ENCODE peak calls at places on chromosomes 5 and 9, in nine cellular contexts. One of them, this sample, is unnamed.

GRCh38 chr5:3891118-3891517 is 295.5 kb downstream of the IRX1 start:
- DNase-seq in A549: no peak
- DNase-seq in endodermal cell: peak; percentile 85
- DNase-seq in GM12878: no peak
- DNase-seq in upper lobe of right lung: no peak
- DNase-seq in left ventricle myocardium inferior: no peak
- DNase-seq in hepatocyte: no peak
- DNase-seq in SK-N-SH: no peak
- DNase-seq in astrocyte: no peak
- DNase-seq in this sample: no peak

GRCh38 chr9:135338546-135338945 is 141.0 kb upstream of the PPP1R26 start:
- DNase-seq in hepatocyte: no peak
- DNase-seq in astrocyte: no peak
- DNase-seq in GM12878: no peak
- DNase-seq in upper lobe of right lung: no peak
- DNase-seq in SK-N-SH: no peak
- DNase-seq in A549: no peak
- DNase-seq in endodermal cell: peak; percentile 35
- DNase-seq in left ventricle myocardium inferior: no peak
- DNase-seq in this sample: no peak

GRCh38 chr9:8160787-8161186 is 361.2 kb upstream of the DMAC1 start:
- DNase-seq in GM12878: no peak
- DNase-seq in astrocyte: no peak
- DNase-seq in upper lobe of right lung: no peak
- DNase-seq in A549: no peak
- DNase-seq in SK-N-SH: no peak
- DNase-seq in endodermal cell: no peak
- DNase-seq in left ventricle myocardium inferior: no peak
- DNase-seq in hepatocyte: no peak
- DNase-seq in this sample: no peak

GRCh38 chr9:115340314-115340713 is 222.4 kb upstream of the TNC start:
- DNase-seq in left ventricle myocardium inferior: no peak
- DNase-seq in upper lobe of right lung: no peak
- DNase-seq in hepatocyte: no peak
- DNase-seq in A549: no peak
- DNase-seq in GM12878: no peak
- DNase-seq in endodermal cell: peak; percentile 45
- DNase-seq in SK-N-SH: no peak
- DNase-seq in astrocyte: no peak
- DNase-seq in this sample: no peak

GRCh38 chr5:3262451-3262850 is 333.2 kb upstream of the IRX1 start:
- DNase-seq in endodermal cell: no peak
- DNase-seq in GM12878: no peak
- DNase-seq in astrocyte: no peak
- DNase-seq in upper lobe of right lung: no peak
- DNase-seq in left ventricle myocardium inferior: no peak
- DNase-seq in A549: no peak
- DNase-seq in SK-N-SH: no peak
- DNase-seq in hepatocyte: no peak
- DNase-seq in this sample: no peak

GRCh38 chr9:4366649-4367330 is 66.9 kb upstream of the GLIS3 start:
- DNase-seq in left ventricle myocardium inferior: no peak
- DNase-seq in upper lobe of right lung: no peak
- DNase-seq in SK-N-SH: peak; percentile 12
- DNase-seq in hepatocyte: peak; percentile 49
- DNase-seq in A549: peak; percentile 74
- DNase-seq in endodermal cell: peak; percentile 84
- DNase-seq in astrocyte: peak; percentile 40
- DNase-seq in GM12878: no peak
- DNase-seq in this sample: peak; percentile 6

GRCh38 chr5:151079838-151080619 is 805 bp downstream of the TNIP1 start:
- DNase-seq in A549: peak; percentile 58
- DNase-seq in GM12878: no peak
- DNase-seq in astrocyte: peak; percentile 73
- DNase-seq in SK-N-SH: peak; percentile 52
- DNase-seq in upper lobe of right lung: no peak
- DNase-seq in hepatocyte: no peak
- DNase-seq in endodermal cell: no peak
- DNase-seq in left ventricle myocardium inferior: no peak
- DNase-seq in this sample: peak; percentile 85

GRCh38 chr5:71830626-71831539 is 111.8 kb downstream of the CARTPT start:
- DNase-seq in endodermal cell: no peak
- DNase-seq in A549: peak; percentile 33
- DNase-seq in astrocyte: peak; percentile 80
- DNase-seq in hepatocyte: peak; percentile 70
- DNase-seq in left ventricle myocardium inferior: peak; percentile 82
- DNase-seq in upper lobe of right lung: peak; percentile 72
- DNase-seq in GM12878: no peak
- DNase-seq in SK-N-SH: no peak
- DNase-seq in this sample: peak; percentile 48

GRCh38 chr5:34957857-34958690 is 28.7 kb downstream of the DNAJC21 start:
- DNase-seq in endodermal cell: peak; percentile 73
- DNase-seq in SK-N-SH: peak; percentile 61
- DNase-seq in hepatocyte: peak; percentile 54
- DNase-seq in GM12878: no peak
- DNase-seq in left ventricle myocardium inferior: no peak
- DNase-seq in upper lobe of right lung: no peak
- DNase-seq in A549: peak; percentile 28
- DNase-seq in astrocyte: no peak
- DNase-seq in this sample: peak; percentile 36

GRCh38 chr5:143923634-143924265 is 111.8 kb downstream of the HMHB1 start:
- DNase-seq in GM12878: no peak
- DNase-seq in upper lobe of right lung: no peak
- DNase-seq in SK-N-SH: no peak
- DNase-seq in A549: peak; percentile 43
- DNase-seq in astrocyte: peak; percentile 57
- DNase-seq in endodermal cell: no peak
- DNase-seq in hepatocyte: peak; percentile 19
- DNase-seq in left ventricle myocardium inferior: no peak
- DNase-seq in this sample: peak; percentile 78

GRCh38 chr9:23044549-23044948 is 597.9 kb downstream of the DMRTA1 start:
- DNase-seq in upper lobe of right lung: no peak
- DNase-seq in A549: no peak
- DNase-seq in hepatocyte: no peak
- DNase-seq in left ventricle myocardium inferior: no peak
- DNase-seq in GM12878: no peak
- DNase-seq in endodermal cell: no peak
- DNase-seq in SK-N-SH: no peak
- DNase-seq in astrocyte: no peak
- DNase-seq in this sample: no peak

GRCh38 chr9:126452036-126452595 is 125.5 kb downstream of the MVB12B start:
- DNase-seq in endodermal cell: no peak
- DNase-seq in GM12878: no peak
- DNase-seq in SK-N-SH: no peak
- DNase-seq in hepatocyte: no peak
- DNase-seq in astrocyte: no peak
- DNase-seq in A549: no peak
- DNase-seq in upper lobe of right lung: no peak
- DNase-seq in left ventricle myocardium inferior: no peak
- DNase-seq in this sample: no peak

GRCh38 chr5:138936968-138937345 is 61.8 kb upstream of the LRRTM2 start:
- DNase-seq in A549: no peak
- DNase-seq in SK-N-SH: no peak
- DNase-seq in astrocyte: no peak
- DNase-seq in GM12878: no peak
- DNase-seq in upper lobe of right lung: no peak
- DNase-seq in left ventricle myocardium inferior: no peak
- DNase-seq in hepatocyte: no peak
- DNase-seq in endodermal cell: no peak
- DNase-seq in this sample: no peak

GRCh38 chr5:24816206-24816605 is 171.4 kb upstream of the CDH10 start:
- DNase-seq in endodermal cell: no peak
- DNase-seq in GM12878: no peak
- DNase-seq in SK-N-SH: no peak
- DNase-seq in hepatocyte: no peak
- DNase-seq in left ventricle myocardium inferior: no peak
- DNase-seq in upper lobe of right lung: no peak
- DNase-seq in astrocyte: peak; percentile 10
- DNase-seq in A549: no peak
- DNase-seq in this sample: no peak

GRCh38 chr9:96512240-96512639 is 62.3 kb downstream of the HABP4 start:
- DNase-seq in SK-N-SH: no peak
- DNase-seq in GM12878: no peak
- DNase-seq in endodermal cell: no peak
- DNase-seq in upper lobe of right lung: no peak
- DNase-seq in left ventricle myocardium inferior: no peak
- DNase-seq in hepatocyte: no peak
- DNase-seq in A549: no peak
- DNase-seq in astrocyte: no peak
- DNase-seq in this sample: no peak

GRCh38 chr9:96509026-96509425 is 59.1 kb downstream of the HABP4 start:
- DNase-seq in astrocyte: no peak
- DNase-seq in left ventricle myocardium inferior: no peak
- DNase-seq in upper lobe of right lung: no peak
- DNase-seq in endodermal cell: no peak
- DNase-seq in SK-N-SH: no peak
- DNase-seq in A549: no peak
- DNase-seq in hepatocyte: no peak
- DNase-seq in GM12878: no peak
- DNase-seq in this sample: no peak

GRCh38 chr9:96509848-96510247 is 59.9 kb downstream of the HABP4 start:
- DNase-seq in GM12878: no peak
- DNase-seq in left ventricle myocardium inferior: no peak
- DNase-seq in endodermal cell: no peak
- DNase-seq in hepatocyte: no peak
- DNase-seq in astrocyte: no peak
- DNase-seq in upper lobe of right lung: no peak
- DNase-seq in A549: no peak
- DNase-seq in SK-N-SH: no peak
- DNase-seq in this sample: no peak

GRCh38 chr9:96508227-96508940 is 58.4 kb downstream of the HABP4 start:
- DNase-seq in left ventricle myocardium inferior: no peak
- DNase-seq in upper lobe of right lung: no peak
- DNase-seq in hepatocyte: no peak
- DNase-seq in SK-N-SH: no peak
- DNase-seq in endodermal cell: no peak
- DNase-seq in GM12878: no peak
- DNase-seq in astrocyte: no peak
- DNase-seq in A549: no peak
- DNase-seq in this sample: no peak

GRCh38 chr9:96510258-96510657 is 60.3 kb downstream of the HABP4 start:
- DNase-seq in SK-N-SH: no peak
- DNase-seq in A549: no peak
- DNase-seq in GM12878: no peak
- DNase-seq in hepatocyte: no peak
- DNase-seq in endodermal cell: no peak
- DNase-seq in left ventricle myocardium inferior: no peak
- DNase-seq in astrocyte: no peak
- DNase-seq in upper lobe of right lung: no peak
- DNase-seq in this sample: no peak
- H3K27ac ChIP-seq in SK-N-SH: no peak overlapping the region
- H3K27ac ChIP-seq in A549: no peak overlapping the region
- H3K27ac ChIP-seq in GM12878: no peak overlapping the region
- H3K27ac ChIP-seq in hepatocyte: no peak overlapping the region
- H3K27ac ChIP-seq in endodermal cell: no peak overlapping the region
- H3K27ac ChIP-seq in left ventricle myocardium inferior: peak overlapping the region; percentile 17
- H3K27ac ChIP-seq in astrocyte: no peak overlapping the region
- H3K27ac ChIP-seq in upper lobe of right lung: no peak overlapping the region
- H3K27ac ChIP-seq in this sample: no peak overlapping the region

GRCh38 chr9:124323904-124324303 is 66.2 kb downstream of the NEK6 start:
- DNase-seq in A549: no peak
- DNase-seq in upper lobe of right lung: no peak
- DNase-seq in GM12878: no peak
- DNase-seq in astrocyte: no peak
- DNase-seq in endodermal cell: no peak
- DNase-seq in left ventricle myocardium inferior: no peak
- DNase-seq in SK-N-SH: no peak
- DNase-seq in hepatocyte: no peak
- DNase-seq in this sample: no peak

GRCh38 chr9:124321935-124322334 is 64.2 kb downstream of the NEK6 start:
- DNase-seq in astrocyte: no peak
- DNase-seq in SK-N-SH: no peak
- DNase-seq in left ventricle myocardium inferior: no peak
- DNase-seq in GM12878: no peak
- DNase-seq in hepatocyte: no peak
- DNase-seq in upper lobe of right lung: no peak
- DNase-seq in endodermal cell: no peak
- DNase-seq in A549: no peak
- DNase-seq in this sample: no peak

GRCh38 chr9:124321416-124321815 is 63.7 kb downstream of the NEK6 start:
- DNase-seq in upper lobe of right lung: no peak
- DNase-seq in left ventricle myocardium inferior: no peak
- DNase-seq in astrocyte: no peak
- DNase-seq in GM12878: no peak
- DNase-seq in endodermal cell: no peak
- DNase-seq in A549: no peak
- DNase-seq in hepatocyte: no peak
- DNase-seq in SK-N-SH: no peak
- DNase-seq in this sample: no peak

GRCh38 chr9:124322618-124323432 is 65.1 kb downstream of the NEK6 start:
- DNase-seq in hepatocyte: no peak
- DNase-seq in A549: no peak
- DNase-seq in astrocyte: no peak
- DNase-seq in GM12878: no peak
- DNase-seq in left ventricle myocardium inferior: no peak
- DNase-seq in endodermal cell: no peak
- DNase-seq in SK-N-SH: no peak
- DNase-seq in upper lobe of right lung: no peak
- DNase-seq in this sample: no peak

GRCh38 chr9:124320062-124320973 is 62.6 kb downstream of the NEK6 start:
- DNase-seq in GM12878: no peak
- DNase-seq in astrocyte: no peak
- DNase-seq in hepatocyte: peak; percentile 79
- DNase-seq in A549: peak; percentile 64
- DNase-seq in upper lobe of right lung: no peak
- DNase-seq in SK-N-SH: peak; percentile 92
- DNase-seq in endodermal cell: peak; percentile 95
- DNase-seq in left ventricle myocardium inferior: peak; percentile 63
- DNase-seq in this sample: peak; percentile 90
- TF ChIP-seq CTCF in GM12878: peak; percentile 65
- TF ChIP-seq CTCF in astrocyte: peak; percentile 85
- TF ChIP-seq CTCF in hepatocyte: peak; percentile 66
- TF ChIP-seq CTCF in A549: peak; percentile 78
- TF ChIP-seq CTCF in upper lobe of right lung: peak; percentile 88
- TF ChIP-seq CTCF in SK-N-SH: peak; percentile 83
- TF ChIP-seq CTCF in endodermal cell: peak; percentile 89
- TF ChIP-seq CTCF in left ventricle myocardium inferior: peak; percentile 90
- TF ChIP-seq CTCF in this sample: peak; percentile 97

DNA sequence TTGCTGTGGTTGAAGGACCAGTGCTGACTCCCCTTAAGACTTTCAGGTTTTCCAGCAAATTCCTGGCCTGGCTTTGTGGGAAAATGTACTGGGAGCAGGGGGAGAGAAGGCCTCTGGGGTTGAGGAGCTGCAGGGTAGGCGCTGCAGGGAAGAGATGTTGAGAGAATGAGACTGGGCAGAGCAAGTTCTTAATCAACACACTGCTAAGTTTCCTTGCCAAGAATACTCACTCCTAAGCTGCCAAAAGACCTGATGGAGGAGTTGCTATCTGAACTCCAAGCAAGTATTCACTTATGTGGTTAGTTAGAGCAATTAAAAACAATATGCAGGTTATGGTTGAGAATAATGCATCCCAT is 160.1 kb upstream of the SEMA6A start:
- DNase-seq in endodermal cell: no peak
- DNase-seq in GM12878: no peak
- DNase-seq in A549: no peak
- DNase-seq in SK-N-SH: no peak
- DNase-seq in hepatocyte: no peak
- DNase-seq in upper lobe of right lung: no peak
- DNase-seq in astrocyte: peak; percentile 31
- DNase-seq in left ventricle myocardium inferior: no peak
- DNase-seq in this sample: no peak
- H3K27ac ChIP-seq in endodermal cell: no peak overlapping the region
- H3K27ac ChIP-seq in GM12878: no peak overlapping the region
- H3K27ac ChIP-seq in A549: no peak overlapping the region
- H3K27ac ChIP-seq in SK-N-SH: no peak overlapping the region
- H3K27ac ChIP-seq in hepatocyte: no peak overlapping the region
- H3K27ac ChIP-seq in upper lobe of right lung: no peak overlapping the region
- H3K27ac ChIP-seq in astrocyte: no peak overlapping the region
- H3K27ac ChIP-seq in left ventricle myocardium inferior: no peak overlapping the region
- H3K27ac ChIP-seq in this sample: no peak overlapping the region

GRCh38 chr5:41848983-41849382 is 21.2 kb downstream of the OXCT1 start:
- DNase-seq in SK-N-SH: no peak
- DNase-seq in upper lobe of right lung: no peak
- DNase-seq in A549: no peak
- DNase-seq in left ventricle myocardium inferior: no peak
- DNase-seq in GM12878: no peak
- DNase-seq in endodermal cell: no peak
- DNase-seq in hepatocyte: no peak
- DNase-seq in astrocyte: no peak
- DNase-seq in this sample: no peak
- TF ChIP-seq CTCF in SK-N-SH: no peak
- TF ChIP-seq CTCF in upper lobe of right lung: no peak
- TF ChIP-seq CTCF in A549: no peak
- TF ChIP-seq CTCF in left ventricle myocardium inferior: no peak
- TF ChIP-seq CTCF in GM12878: no peak
- TF ChIP-seq CTCF in endodermal cell: no peak
- TF ChIP-seq CTCF in hepatocyte: no peak
- TF ChIP-seq CTCF in astrocyte: no peak
- TF ChIP-seq CTCF in this sample: no peak